ENCODE peak calls at places on chromosome 22, in five cellular contexts. One of them, this sample, is unnamed.

GRCh38 chr22:36010913-36011312 is 17.7 kb downstream of the RBFOX2 start:
- DNase-seq in heart right ventricle: no peak
- DNase-seq in OCI-LY7: no peak
- DNase-seq in endothelial cell: no peak
- DNase-seq in fibroblast of pulmonary artery: peak; percentile 78
- DNase-seq in this sample: no peak

GRCh38 chr22:45785458-45785857 is 113.8 kb downstream of the ATXN10 start:
- DNase-seq in fibroblast of pulmonary artery: no peak
- DNase-seq in endothelial cell: no peak
- DNase-seq in OCI-LY7: no peak
- DNase-seq in heart right ventricle: no peak
- DNase-seq in this sample: no peak

GRCh38 chr22:31626427-31627150 is 35.4 kb downstream of the PISD start:
- DNase-seq in OCI-LY7: peak; percentile 24
- DNase-seq in endothelial cell: no peak
- DNase-seq in fibroblast of pulmonary artery: peak; percentile 37
- DNase-seq in heart right ventricle: no peak
- DNase-seq in this sample: no peak

GRCh38 chr22:32725369-32725988 is 76.0 kb upstream of the TIMP3 start:
- DNase-seq in heart right ventricle: no peak
- DNase-seq in endothelial cell: no peak
- DNase-seq in fibroblast of pulmonary artery: no peak
- DNase-seq in OCI-LY7: no peak
- DNase-seq in this sample: no peak

GRCh38 chr22:24445481-24446290 is 18.3 kb downstream of the ADORA2A start:
- DNase-seq in heart right ventricle: no peak
- DNase-seq in OCI-LY7: no peak
- DNase-seq in fibroblast of pulmonary artery: no peak
- DNase-seq in endothelial cell: no peak
- DNase-seq in this sample: peak; percentile 53

GRCh38 chr22:31337178-31337577 is 9.0 kb downstream of the PATZ1 start:
- DNase-seq in OCI-LY7: no peak
- DNase-seq in heart right ventricle: no peak
- DNase-seq in fibroblast of pulmonary artery: no peak
- DNase-seq in endothelial cell: no peak
- DNase-seq in this sample: no peak

GRCh38 chr22:29916007-29916544 is 33.1 kb downstream of the MTMR3 start:
- DNase-seq in fibroblast of pulmonary artery: no peak
- DNase-seq in heart right ventricle: no peak
- DNase-seq in endothelial cell: no peak
- DNase-seq in OCI-LY7: no peak
- DNase-seq in this sample: no peak

GRCh38 chr22:32389685-32390084 is 22.4 kb downstream of the RTCB start:
- DNase-seq in fibroblast of pulmonary artery: peak; percentile 38
- DNase-seq in heart right ventricle: no peak
- DNase-seq in endothelial cell: peak; percentile 28
- DNase-seq in OCI-LY7: peak; percentile 13
- DNase-seq in this sample: no peak

GRCh38 chr22:42270512-42271190 is at the start of gene TCF20:
- DNase-seq in OCI-LY7: peak; percentile 89
- DNase-seq in endothelial cell: peak; percentile 75
- DNase-seq in fibroblast of pulmonary artery: peak; percentile 72
- DNase-seq in heart right ventricle: peak; percentile 84
- DNase-seq in this sample: peak; percentile 97

GRCh38 chr22:45083659-45084305 is 74.0 kb upstream of the PHF21B start:
- DNase-seq in OCI-LY7: no peak
- DNase-seq in heart right ventricle: no peak
- DNase-seq in fibroblast of pulmonary artery: peak; percentile 34
- DNase-seq in endothelial cell: no peak
- DNase-seq in this sample: no peak

GRCh38 chr22:26542831-26543230 is 30.6 kb upstream of the TFIP11 start:
- DNase-seq in OCI-LY7: peak; percentile 69
- DNase-seq in fibroblast of pulmonary artery: no peak
- DNase-seq in heart right ventricle: no peak
- DNase-seq in endothelial cell: no peak
- DNase-seq in this sample: no peak

GRCh38 chr22:25420925-25421904 is 143.3 kb upstream of the GRK3 start:
- DNase-seq in heart right ventricle: no peak
- DNase-seq in fibroblast of pulmonary artery: no peak
- DNase-seq in endothelial cell: peak; percentile 38
- DNase-seq in OCI-LY7: no peak
- DNase-seq in this sample: peak; percentile 50

GRCh38 chr22:24175160-24175808 is 6.0 kb upstream of the SUSD2 start:
- DNase-seq in OCI-LY7: peak; percentile 69
- DNase-seq in fibroblast of pulmonary artery: peak; percentile 81
- DNase-seq in heart right ventricle: peak; percentile 85
- DNase-seq in endothelial cell: peak; percentile 88
- DNase-seq in this sample: peak; percentile 87

GRCh38 chr22:36328635-36329216 is 59.0 kb downstream of the MYH9 start:
- DNase-seq in fibroblast of pulmonary artery: peak; percentile 88
- DNase-seq in endothelial cell: no peak
- DNase-seq in heart right ventricle: peak; percentile 71
- DNase-seq in OCI-LY7: peak; percentile 19
- DNase-seq in this sample: no peak

GRCh38 chr22:25027959-25028840 is 75.7 kb downstream of the KIAA1671 start:
- DNase-seq in OCI-LY7: no peak
- DNase-seq in heart right ventricle: peak; percentile 46
- DNase-seq in endothelial cell: peak; percentile 67
- DNase-seq in fibroblast of pulmonary artery: peak; percentile 51
- DNase-seq in this sample: peak; percentile 51

GRCh38 chr22:29380032-29380781 is 8.2 kb downstream of the AP1B1 start:
- DNase-seq in fibroblast of pulmonary artery: peak; percentile 49
- DNase-seq in heart right ventricle: no peak
- DNase-seq in OCI-LY7: no peak
- DNase-seq in endothelial cell: no peak
- DNase-seq in this sample: no peak

GRCh38 chr22:46047841-46048595 is 71.1 kb upstream of the WNT7B start:
- DNase-seq in heart right ventricle: no peak
- DNase-seq in fibroblast of pulmonary artery: no peak
- DNase-seq in endothelial cell: no peak
- DNase-seq in OCI-LY7: no peak
- DNase-seq in this sample: no peak

GRCh38 chr22:41939981-41940852 is 6.7 kb downstream of the CENPM start:
- DNase-seq in endothelial cell: peak; percentile 4
- DNase-seq in fibroblast of pulmonary artery: no peak
- DNase-seq in OCI-LY7: peak; percentile 93
- DNase-seq in heart right ventricle: no peak
- DNase-seq in this sample: peak; percentile 85

GRCh38 chr22:24925586-24926427 is 20.7 kb downstream of the LHFPL7 start:
- DNase-seq in heart right ventricle: no peak
- DNase-seq in OCI-LY7: no peak
- DNase-seq in fibroblast of pulmonary artery: no peak
- DNase-seq in endothelial cell: no peak
- DNase-seq in this sample: no peak

DNA sequence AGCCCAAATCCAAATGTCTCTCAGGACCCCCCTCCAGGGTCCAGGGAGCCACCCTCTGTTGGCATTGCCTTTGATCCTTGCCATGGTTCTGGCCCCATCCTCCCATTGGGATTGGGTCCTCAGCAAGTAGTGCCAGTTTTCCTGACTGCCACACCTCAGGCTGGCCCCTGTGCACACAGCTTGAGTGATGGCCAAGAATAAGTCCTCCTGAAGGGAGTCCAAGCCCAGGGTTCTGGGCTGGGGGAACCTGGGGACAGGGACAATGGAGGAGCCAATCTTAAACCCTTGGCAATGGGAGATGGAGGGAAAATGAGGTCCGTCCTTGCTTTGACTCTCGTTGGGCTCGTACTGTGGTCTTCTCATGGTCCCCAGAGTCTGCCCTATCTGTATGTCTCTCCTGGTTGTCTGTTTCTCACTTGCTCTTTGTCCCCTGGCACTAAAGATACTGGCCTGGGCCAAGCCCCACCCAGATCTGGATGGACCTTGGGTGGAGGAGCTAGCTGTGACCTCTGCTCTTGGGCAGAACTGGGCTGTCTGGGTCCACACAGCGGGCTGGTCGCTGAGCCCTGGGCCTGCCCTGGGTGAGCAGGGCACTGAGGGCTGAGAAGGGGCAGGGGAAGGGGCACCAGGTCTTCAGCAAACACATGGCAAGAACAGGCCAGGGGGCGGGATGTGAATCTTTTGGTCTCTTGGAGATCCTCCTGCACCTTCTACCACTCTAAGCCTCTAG is 2.9 kb downstream of the SOX10 start:
- DNase-seq in heart right ventricle: no peak
- DNase-seq in endothelial cell: no peak
- DNase-seq in OCI-LY7: no peak
- DNase-seq in fibroblast of pulmonary artery: no peak
- DNase-seq in this sample: no peak
- TF ChIP-seq CTCF in heart right ventricle: no peak
- TF ChIP-seq CTCF in endothelial cell: no peak
- TF ChIP-seq CTCF in OCI-LY7: no peak
- TF ChIP-seq CTCF in fibroblast of pulmonary artery: no peak
- TF ChIP-seq CTCF in this sample: no peak

DNA sequence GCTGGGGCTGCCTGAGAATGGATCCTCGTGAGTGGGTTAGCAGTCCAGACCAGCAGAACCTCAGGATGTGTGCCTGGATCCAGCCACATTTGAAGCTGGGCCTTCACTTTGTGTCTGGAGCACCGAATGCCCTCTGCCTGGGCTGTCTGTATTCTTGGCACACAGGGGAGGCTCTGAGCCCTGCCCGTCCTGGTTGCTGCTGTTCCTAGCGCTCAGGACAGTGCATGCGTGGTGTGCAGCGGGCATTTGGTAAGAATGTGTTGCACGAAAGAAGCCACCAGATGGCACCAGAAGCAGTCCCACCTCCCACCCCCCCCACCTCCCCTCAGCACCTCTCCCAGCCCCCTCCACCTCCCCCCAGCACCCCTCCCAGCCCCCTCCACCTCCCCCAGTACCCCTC is 4.1 kb upstream of the MAPK11 start:
- DNase-seq in endothelial cell: no peak
- DNase-seq in OCI-LY7: peak; percentile 80
- DNase-seq in fibroblast of pulmonary artery: peak; percentile 67
- DNase-seq in heart right ventricle: peak; percentile 57
- DNase-seq in this sample: peak; percentile 70
- TF ChIP-seq CTCF in endothelial cell: no peak
- TF ChIP-seq CTCF in OCI-LY7: peak; percentile 47
- TF ChIP-seq CTCF in fibroblast of pulmonary artery: peak; percentile 28
- TF ChIP-seq CTCF in heart right ventricle: peak; percentile 15
- TF ChIP-seq CTCF in this sample: peak; percentile 10

DNA sequence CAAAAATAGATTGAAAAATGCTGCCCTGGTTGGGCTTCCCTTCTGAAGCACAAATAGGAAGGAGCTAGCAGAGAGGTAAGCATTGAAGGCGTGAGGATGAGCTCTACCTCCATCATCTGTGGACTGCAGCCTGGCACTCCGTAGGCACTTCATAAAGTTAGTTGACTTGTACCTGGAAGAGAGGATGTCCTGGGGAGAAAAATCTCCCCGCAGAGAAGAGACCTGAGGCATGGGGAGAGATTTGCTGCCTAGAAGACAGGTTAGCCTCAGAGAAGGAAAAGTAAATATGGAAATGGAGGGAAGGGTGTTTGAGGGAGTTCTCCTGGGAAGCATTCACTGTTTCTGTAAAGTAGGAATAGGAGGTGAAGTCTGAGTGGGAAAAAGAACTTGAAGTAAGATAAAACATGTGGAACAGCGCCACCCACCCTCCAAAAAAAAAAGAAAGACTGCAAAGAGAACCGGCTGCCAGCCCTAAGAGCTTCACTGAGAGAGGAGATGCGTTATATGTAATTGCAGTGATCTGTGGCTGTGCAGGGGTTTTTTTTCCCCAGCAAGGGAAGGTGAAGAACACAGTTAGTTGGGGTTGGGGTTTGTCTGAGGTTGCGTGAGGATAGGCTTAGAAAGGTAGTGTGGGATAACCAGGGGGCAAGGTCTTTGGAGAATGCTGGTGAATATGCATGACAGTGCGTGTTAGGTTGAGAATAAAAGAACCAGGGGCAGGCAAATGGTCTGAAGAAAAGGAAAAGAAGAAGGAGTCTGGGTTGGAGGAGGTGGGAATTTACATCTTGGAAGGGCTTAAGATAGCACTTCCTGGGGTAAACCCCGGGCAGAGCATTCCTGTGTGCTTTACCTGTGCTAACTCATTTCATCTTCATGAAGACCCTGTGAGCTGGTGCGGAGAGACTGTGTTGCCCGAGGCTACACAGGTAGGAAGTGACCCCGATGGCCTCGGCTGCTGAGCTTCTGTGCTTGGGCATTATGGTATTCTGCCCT is 16.0 kb downstream of the TNRC6B start:
- DNase-seq in OCI-LY7: no peak
- DNase-seq in heart right ventricle: no peak
- DNase-seq in fibroblast of pulmonary artery: peak; percentile 58
- DNase-seq in endothelial cell: no peak
- DNase-seq in this sample: no peak
- TF ChIP-seq CTCF in OCI-LY7: peak; percentile 80
- TF ChIP-seq CTCF in heart right ventricle: peak; percentile 6
- TF ChIP-seq CTCF in fibroblast of pulmonary artery: peak; percentile 43
- TF ChIP-seq CTCF in endothelial cell: no peak
- TF ChIP-seq CTCF in this sample: no peak

DNA sequence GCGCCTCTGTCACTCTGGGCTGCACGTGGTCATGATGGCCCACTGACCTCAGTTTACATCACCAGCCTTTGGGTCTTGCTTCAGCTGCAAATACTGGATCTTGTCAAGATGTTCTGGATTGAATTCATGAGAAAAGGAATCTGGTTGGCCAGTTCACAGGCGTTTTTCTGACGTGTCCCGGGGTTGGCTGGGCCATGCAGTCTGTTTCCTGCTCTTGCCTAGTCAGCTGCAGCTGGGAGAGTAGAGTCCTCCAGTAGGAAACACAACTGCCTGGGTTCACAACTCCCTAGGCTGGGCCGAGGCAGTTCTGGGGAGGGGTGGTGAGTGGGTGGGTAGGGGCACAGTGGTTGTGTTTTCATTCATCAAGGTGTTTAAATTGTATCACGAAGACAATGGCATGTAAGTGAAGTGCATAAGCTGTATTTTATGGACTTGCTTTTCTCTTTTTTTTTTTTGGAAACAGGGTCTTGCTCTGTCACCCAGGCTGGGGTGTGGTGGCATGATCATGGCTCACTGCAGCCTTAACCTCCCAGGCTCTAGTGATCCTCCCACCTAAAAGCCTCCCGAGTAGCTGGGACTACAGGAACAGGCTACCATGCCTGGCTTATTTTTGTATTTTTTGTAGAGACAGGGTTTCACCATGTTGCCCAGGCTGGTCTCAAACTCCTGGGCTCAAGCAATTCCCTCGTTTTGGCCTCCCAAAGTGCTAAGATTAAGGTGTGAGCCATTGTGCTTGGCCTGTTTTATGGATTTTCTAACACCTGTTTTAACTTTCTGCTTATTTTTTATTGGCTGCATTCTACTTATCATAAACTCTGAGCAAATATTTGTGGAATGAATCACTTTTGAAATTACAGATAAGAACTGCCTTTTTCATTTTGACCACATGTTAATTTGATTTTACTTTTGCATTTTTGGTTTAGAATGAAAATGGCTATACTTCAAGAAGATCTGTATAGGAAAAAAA is 54.0 kb upstream of the PITPNB start:
- DNase-seq in fibroblast of pulmonary artery: peak; percentile 14
- DNase-seq in endothelial cell: no peak
- DNase-seq in OCI-LY7: no peak
- DNase-seq in heart right ventricle: no peak
- DNase-seq in this sample: no peak
- TF ChIP-seq CTCF in fibroblast of pulmonary artery: no peak
- TF ChIP-seq CTCF in endothelial cell: no peak
- TF ChIP-seq CTCF in OCI-LY7: no peak
- TF ChIP-seq CTCF in heart right ventricle: no peak
- TF ChIP-seq CTCF in this sample: no peak

This sample was measured in GM13976.